ENCODE peak calls at places on chromosomes 3 and 15, in nine cellular contexts. L, E, J, O, F, T, D, K and S are unnamed samples.
A peak's percentile ranks its signal among the peaks of the same experiment; 100 is the strongest.

GRCh38 chr3:63353383-63353782 is 75.3 kb downstream of the SYNPR start:
- DNase-seq in L (no peak), E (no peak), J (no peak), O (no peak), F (no peak), T (no peak), D (peak; percentile 69), K (no peak), S (no peak)

GRCh38 chr3:4001976-4002375 is 202.7 kb downstream of the LRRN1 start:
- DNase-seq in L (no peak), E (no peak), J (no peak), O (no peak), F (no peak), T (no peak), D (no peak), K (no peak), S (no peak)

GRCh38 chr3:143120716-143121239 is 1.2 kb downstream of the CHST2 start:
- DNase-seq in L (peak; percentile 15), E (peak; percentile 54), J (peak; percentile 34), O (no peak), F (no peak), T (peak; percentile 21), D (peak; percentile 33), K (peak; percentile 45), S (peak; percentile 7)

GRCh38 chr15:74403981-74404563 is 29.7 kb downstream of the SEMA7A start:
- DNase-seq in L (no peak), E (no peak), J (no peak), O (no peak), F (no peak), T (no peak), D (no peak), K (no peak), S (no peak)

GRCh38 chr3:117226932-117227331 is 517.4 kb downstream of the TUSC7 start:
- DNase-seq in L (no peak), E (no peak), J (no peak), O (no peak), F (no peak), T (no peak), D (no peak), K (no peak), S (no peak)

GRCh38 chr3:112302881-112303761 is 9.1 kb upstream of the SLC9C1 start:
- DNase-seq in L (no peak), E (peak; percentile 8), J (no peak), O (no peak), F (peak; percentile 58), T (no peak), D (no peak), K (peak; percentile 77), S (no peak)

GRCh38 chr3:141104151-141104741 is 53.1 kb downstream of the SPSB4 start:
- DNase-seq in L (no peak), E (no peak), J (no peak), O (no peak), F (no peak), T (no peak), D (no peak), K (no peak), S (no peak)

GRCh38 chr3:178823556-178824229 is 247.9 kb downstream of the ZMAT3 start:
- DNase-seq in L (no peak), E (no peak), J (no peak), O (no peak), F (no peak), T (no peak), D (peak; percentile 53), K (no peak), S (no peak)

GRCh38 chr3:193240850-193241706 is at the start of gene PLAAT1:
- DNase-seq in L (peak; percentile 39), E (peak; percentile 72), J (peak; percentile 6), O (peak; percentile 70), F (peak; percentile 97), T (peak; percentile 88), D (no peak), K (peak; percentile 76), S (no peak)

GRCh38 chr15:23588268-23588667 is 22.8 kb downstream of the MKRN3 start:
- DNase-seq in L (no peak), E (no peak), J (no peak), O (no peak), F (no peak), T (no peak), D (no peak), K (no peak), S (no peak)